ENCODE peak calls at places on chromosomes 2 and 18, in seven cellular contexts. One of them, this sample, is unnamed. For H3K27me3, the result is how much of the 10 kb centered on the place peaks cover.

GRCh38 chr18:49802623-49803022 is 10.7 kb downstream of the ACAA2 start:
- DNase-seq in tibial nerve: no peak
- DNase-seq in fibroblast of lung: no peak
- DNase-seq in H1: no peak
- DNase-seq in uterus: no peak
- DNase-seq in brain microvascular endothelial cell: no peak
- DNase-seq in keratinocyte: no peak
- DNase-seq in this sample: no peak

GRCh38 chr2:77797088-77797487 is 274.9 kb upstream of the LRRTM4 start:
- DNase-seq in H1: no peak
- DNase-seq in fibroblast of lung: no peak
- DNase-seq in uterus: no peak
- DNase-seq in brain microvascular endothelial cell: no peak
- DNase-seq in keratinocyte: no peak
- DNase-seq in tibial nerve: no peak
- DNase-seq in this sample: no peak

GRCh38 chr2:222859786-222860726 is 780 bp upstream of the ACSL3 start:
- DNase-seq in brain microvascular endothelial cell: no peak
- DNase-seq in tibial nerve: no peak
- DNase-seq in H1: no peak
- DNase-seq in fibroblast of lung: peak
- DNase-seq in keratinocyte: no peak
- DNase-seq in uterus: peak
- DNase-seq in this sample: no peak

GRCh38 chr18:55307505-55307904 is 280.5 kb downstream of the TCF4 start:
- DNase-seq in brain microvascular endothelial cell: no peak
- DNase-seq in uterus: no peak
- DNase-seq in tibial nerve: no peak
- DNase-seq in keratinocyte: no peak
- DNase-seq in H1: no peak
- DNase-seq in fibroblast of lung: no peak
- DNase-seq in this sample: no peak

GRCh38 chr2:234588054-234588430 is 91.2 kb upstream of the ARL4C start:
- DNase-seq in tibial nerve: no peak
- DNase-seq in H1: no peak
- DNase-seq in fibroblast of lung: peak
- DNase-seq in brain microvascular endothelial cell: no peak
- DNase-seq in keratinocyte: no peak
- DNase-seq in uterus: no peak
- DNase-seq in this sample: no peak

GRCh38 chr18:811192-812122 is 585 bp downstream of the YES1 start:
- DNase-seq in keratinocyte: no peak
- DNase-seq in brain microvascular endothelial cell: no peak
- DNase-seq in tibial nerve: no peak
- DNase-seq in H1: peak
- DNase-seq in fibroblast of lung: peak
- DNase-seq in uterus: peak
- DNase-seq in this sample: no peak

GRCh38 chr2:96788393-96789244 is 27.4 kb upstream of the CNNM3 start:
- DNase-seq in fibroblast of lung: peak
- DNase-seq in brain microvascular endothelial cell: peak
- DNase-seq in uterus: peak
- DNase-seq in keratinocyte: no peak
- DNase-seq in tibial nerve: no peak
- DNase-seq in H1: no peak
- DNase-seq in this sample: no peak

GRCh38 chr2:220446106-220446712 is 818.8 kb downstream of the SLC4A3 start:
- DNase-seq in brain microvascular endothelial cell: no peak
- DNase-seq in tibial nerve: no peak
- DNase-seq in uterus: no peak
- DNase-seq in keratinocyte: no peak
- DNase-seq in H1: no peak
- DNase-seq in fibroblast of lung: no peak
- DNase-seq in this sample: no peak

GRCh38 chr2:187580462-187581124 is 26.4 kb upstream of the TFPI start:
- DNase-seq in fibroblast of lung: peak
- DNase-seq in keratinocyte: peak
- DNase-seq in H1: no peak
- DNase-seq in uterus: no peak
- DNase-seq in brain microvascular endothelial cell: no peak
- DNase-seq in tibial nerve: no peak
- DNase-seq in this sample: no peak

GRCh38 chr18:74226666-74227065 is 65.1 kb downstream of the CYB5A start:
- DNase-seq in fibroblast of lung: no peak
- DNase-seq in keratinocyte: no peak
- DNase-seq in brain microvascular endothelial cell: no peak
- DNase-seq in tibial nerve: no peak
- DNase-seq in H1: no peak
- DNase-seq in uterus: no peak
- DNase-seq in this sample: no peak
- H3K27me3 ChIP-seq in fibroblast of lung: under half
- H3K27me3 ChIP-seq in keratinocyte: under half
- H3K27me3 ChIP-seq in brain microvascular endothelial cell: under half
- H3K27me3 ChIP-seq in tibial nerve: under half
- H3K27me3 ChIP-seq in H1: under half
- H3K27me3 ChIP-seq in uterus: under half
- H3K27me3 ChIP-seq in this sample: under half

GRCh38 chr2:50529600-50530218 is 502.2 kb downstream of the NRXN1 start:
- DNase-seq in H1: no peak
- DNase-seq in keratinocyte: no peak
- DNase-seq in tibial nerve: no peak
- DNase-seq in fibroblast of lung: peak
- DNase-seq in uterus: no peak
- DNase-seq in brain microvascular endothelial cell: peak
- DNase-seq in this sample: peak
- TF ChIP-seq CTCF in H1: peak
- TF ChIP-seq CTCF in keratinocyte: peak
- TF ChIP-seq CTCF in tibial nerve: peak
- TF ChIP-seq CTCF in fibroblast of lung: peak
- TF ChIP-seq CTCF in uterus: peak
- TF ChIP-seq CTCF in brain microvascular endothelial cell: peak
- TF ChIP-seq CTCF in this sample: peak

DNA sequence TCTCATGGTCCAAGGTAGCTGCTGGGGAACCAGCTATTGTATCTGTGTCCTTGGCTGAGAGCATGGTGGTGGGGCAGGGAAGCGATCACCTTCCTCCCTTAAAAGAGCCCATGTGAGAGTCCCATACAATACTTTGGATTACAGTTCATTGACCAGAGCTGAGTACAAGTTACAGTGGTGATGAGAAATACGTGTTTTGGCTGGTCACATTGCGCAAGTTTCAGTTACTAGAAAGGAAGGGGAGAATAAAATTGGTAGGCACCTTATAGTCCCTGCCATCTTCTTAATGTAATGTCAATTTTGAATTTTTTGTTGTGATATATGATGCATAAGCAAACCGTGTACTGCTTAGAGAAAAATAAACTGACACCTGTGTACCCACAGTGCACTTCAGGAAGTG is 67.7 kb downstream of the ZNF407 start:
- DNase-seq in tibial nerve: no peak
- DNase-seq in keratinocyte: no peak
- DNase-seq in brain microvascular endothelial cell: no peak
- DNase-seq in fibroblast of lung: no peak
- DNase-seq in H1: no peak
- DNase-seq in uterus: no peak
- DNase-seq in this sample: no peak
- H3K4me3 ChIP-seq in tibial nerve: no peak
- H3K4me3 ChIP-seq in keratinocyte: no peak
- H3K4me3 ChIP-seq in brain microvascular endothelial cell: no peak
- H3K4me3 ChIP-seq in fibroblast of lung: no peak
- H3K4me3 ChIP-seq in H1: no peak
- H3K4me3 ChIP-seq in uterus: no peak
- H3K4me3 ChIP-seq in this sample: no peak

GRCh38 chr2:175684466-175684865 is 317.6 kb downstream of the LNPK start:
- DNase-seq in keratinocyte: no peak
- DNase-seq in tibial nerve: no peak
- DNase-seq in fibroblast of lung: no peak
- DNase-seq in uterus: no peak
- DNase-seq in brain microvascular endothelial cell: no peak
- DNase-seq in H1: no peak
- DNase-seq in this sample: no peak

GRCh38 chr2:175687465-175687864 is 314.6 kb downstream of the LNPK start:
- DNase-seq in tibial nerve: no peak
- DNase-seq in uterus: no peak
- DNase-seq in H1: no peak
- DNase-seq in fibroblast of lung: no peak
- DNase-seq in brain microvascular endothelial cell: no peak
- DNase-seq in keratinocyte: no peak
- DNase-seq in this sample: no peak

GRCh38 chr2:175688241-175688640 is 313.8 kb downstream of the LNPK start:
- DNase-seq in H1: no peak
- DNase-seq in uterus: no peak
- DNase-seq in brain microvascular endothelial cell: no peak
- DNase-seq in keratinocyte: no peak
- DNase-seq in fibroblast of lung: no peak
- DNase-seq in tibial nerve: no peak
- DNase-seq in this sample: no peak

GRCh38 chr2:175690113-175690716 is 311.9 kb downstream of the LNPK start:
- DNase-seq in fibroblast of lung: peak
- DNase-seq in brain microvascular endothelial cell: peak
- DNase-seq in H1: no peak
- DNase-seq in keratinocyte: peak
- DNase-seq in tibial nerve: no peak
- DNase-seq in uterus: peak
- DNase-seq in this sample: peak

DNA sequence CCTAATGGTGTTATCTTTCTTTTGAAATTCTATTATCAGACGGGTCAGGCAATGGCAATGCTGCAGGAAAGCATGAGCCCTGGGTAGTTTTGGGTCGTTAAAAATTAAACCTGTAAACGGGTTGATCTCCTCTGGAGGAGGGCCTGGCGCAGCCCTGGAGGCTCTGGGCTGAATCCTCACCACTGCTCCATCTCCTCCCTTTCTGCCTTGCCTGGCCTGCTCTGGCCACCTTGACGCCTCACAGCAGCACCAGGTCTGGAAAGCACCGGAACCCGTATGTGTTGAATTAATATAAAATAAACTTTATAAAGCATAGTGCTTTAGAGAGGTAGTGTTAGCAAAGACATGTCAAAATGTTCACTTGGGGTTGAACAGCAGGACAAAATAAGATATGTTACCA is 316.1 kb downstream of the LNPK start:
- DNase-seq in tibial nerve: no peak
- DNase-seq in keratinocyte: no peak
- DNase-seq in brain microvascular endothelial cell: no peak
- DNase-seq in fibroblast of lung: no peak
- DNase-seq in H1: no peak
- DNase-seq in uterus: no peak
- DNase-seq in this sample: no peak
- H3K27me3 ChIP-seq in tibial nerve: under half
- H3K27me3 ChIP-seq in keratinocyte: under half
- H3K27me3 ChIP-seq in brain microvascular endothelial cell: under half
- H3K27me3 ChIP-seq in fibroblast of lung: under half
- H3K27me3 ChIP-seq in H1: under half
- H3K27me3 ChIP-seq in uterus: under half
- H3K27me3 ChIP-seq in this sample: under half

DNA sequence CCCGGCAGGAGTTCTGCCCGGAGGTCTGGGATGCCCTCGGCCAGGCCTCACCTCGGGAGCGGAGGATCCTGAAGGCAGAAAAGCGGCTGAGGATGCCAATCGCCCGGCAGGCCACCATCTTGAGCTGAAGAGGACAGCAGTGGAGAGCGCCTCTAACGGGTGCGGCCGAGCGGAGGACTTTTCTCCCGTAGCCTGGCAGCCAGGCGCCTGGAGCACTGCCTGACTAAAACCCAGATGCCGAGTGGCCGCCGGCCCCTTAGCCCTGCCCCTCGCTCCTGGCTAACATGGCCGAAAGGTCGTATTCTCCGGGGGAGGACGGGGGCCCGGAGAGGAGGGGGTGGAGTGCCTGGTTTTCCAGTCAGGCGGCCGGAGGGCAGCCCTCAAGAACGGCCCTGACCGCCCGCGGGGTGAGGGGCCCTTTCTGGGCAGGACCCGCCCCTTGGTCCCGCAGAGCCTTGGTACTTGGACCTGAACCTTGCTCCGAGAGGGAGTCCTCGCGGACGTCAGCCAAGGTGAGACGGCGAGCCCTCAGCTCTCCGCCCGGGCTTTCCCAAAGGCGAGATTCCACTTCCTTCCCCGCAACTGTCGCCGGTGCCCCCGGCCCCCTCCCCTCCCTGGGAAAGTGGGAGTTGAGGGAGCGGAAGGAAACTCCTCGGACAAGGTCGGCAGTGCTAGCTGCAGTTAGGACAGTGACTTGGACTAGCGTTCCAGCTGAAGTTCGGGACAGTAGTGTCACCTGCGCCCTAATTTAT is at the start of the genes HADHA and HADHB:
- DNase-seq in brain microvascular endothelial cell: peak
- DNase-seq in uterus: peak
- DNase-seq in fibroblast of lung: peak
- DNase-seq in tibial nerve: peak
- DNase-seq in keratinocyte: no peak
- DNase-seq in H1: peak
- DNase-seq in this sample: peak
- TF ChIP-seq CTCF in brain microvascular endothelial cell: peak
- TF ChIP-seq CTCF in uterus: peak
- TF ChIP-seq CTCF in fibroblast of lung: peak
- TF ChIP-seq CTCF in tibial nerve: peak
- TF ChIP-seq CTCF in keratinocyte: peak
- TF ChIP-seq CTCF in H1: peak
- TF ChIP-seq CTCF in this sample: peak

DNA sequence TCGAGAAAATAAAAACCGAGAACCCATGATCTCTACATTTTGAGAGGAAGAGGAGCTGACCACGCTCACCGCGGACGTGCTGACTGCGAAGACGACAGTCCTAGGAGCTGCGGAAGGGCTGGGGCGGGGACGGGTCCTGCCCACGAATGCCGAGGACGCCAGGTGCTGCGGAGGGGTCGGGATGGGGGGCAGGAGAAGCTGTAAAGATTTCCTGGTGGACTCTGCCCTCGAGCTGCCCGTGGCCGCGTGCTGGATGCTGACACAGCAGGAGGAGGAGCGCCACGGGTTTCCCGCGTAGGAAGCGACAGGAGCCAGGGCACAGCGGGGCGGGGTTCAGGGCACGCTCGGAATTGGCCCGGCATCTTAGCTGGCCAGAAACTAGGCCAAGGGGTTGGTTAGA is 22.2 kb downstream of the ZSCAN30 start:
- DNase-seq in keratinocyte: no peak
- DNase-seq in uterus: no peak
- DNase-seq in H1: no peak
- DNase-seq in brain microvascular endothelial cell: no peak
- DNase-seq in fibroblast of lung: no peak
- DNase-seq in tibial nerve: no peak
- DNase-seq in this sample: no peak
- H3K4me3 ChIP-seq in keratinocyte: peak
- H3K4me3 ChIP-seq in uterus: peak
- H3K4me3 ChIP-seq in H1: no peak
- H3K4me3 ChIP-seq in brain microvascular endothelial cell: peak
- H3K4me3 ChIP-seq in fibroblast of lung: no peak
- H3K4me3 ChIP-seq in tibial nerve: peak
- H3K4me3 ChIP-seq in this sample: peak